ENCODE peak calls at places on chromosomes 4 and X, in four cellular contexts. M is HepG2, K is K562, J is H1. V is an unnamed sample.

GRCh38 chrX:106917830-106918500 is 2.2 kb upstream of the CLDN2 start:
- DNase-seq in J (no peak), M (no peak), K (no peak), V (no peak)

GRCh38 chr4:103307479-103308042 is 109.4 kb upstream of the CENPE start:
- DNase-seq in J (no peak), K (no peak), M (no peak), V (no peak)

GRCh38 chr4:156968479-156968984 is 3.1 kb downstream of the PDGFC start:
- DNase-seq in J (peak), K (peak), M (peak), V (no peak)

GRCh38 chr4:149426461-149426860 is 389.2 kb downstream of the IQCM start:
- DNase-seq in J (no peak), M (no peak), K (no peak), V (no peak)

GRCh38 chr4:675036-675804 is 878 bp downstream of the MYL5 start:
- DNase-seq in M (no peak), J (no peak), K (no peak), V (no peak)

GRCh38 chr4:23819041-23819511 is 70.8 kb downstream of the PPARGC1A start:
- DNase-seq in M (no peak), J (no peak), K (no peak), V (no peak)

GRCh38 chr4:106268731-106269272 is 47.2 kb downstream of the TBCK start:
- DNase-seq in M (no peak), K (no peak), J (no peak), V (no peak)

GRCh38 chr4:41934813-41935651 is at the start of gene TMEM33:
- DNase-seq in M (peak), K (peak), J (peak), V (peak)

GRCh38 chr4:7286170-7286569 is 93.8 kb downstream of the SORCS2 start:
- DNase-seq in K (no peak), M (no peak), J (no peak), V (no peak)

GRCh38 chr4:52837716-52838558 is 24.2 kb upstream of the RASL11B start:
- DNase-seq in J (no peak), K (no peak), M (peak), V (no peak)

GRCh38 chrX:148530464-148531077 is 30.2 kb downstream of the AFF2 start:
- DNase-seq in M (no peak), K (no peak), J (no peak), V (no peak)

GRCh38 chr4:190020790-190021717 is 6.0 kb downstream of the FRG2 start:
- DNase-seq in J (peak), M (peak), K (peak), V (no peak)

GRCh38 chrX:104972737-104973136 is 247.8 kb downstream of the TEX13A start:
- DNase-seq in J (no peak), M (no peak), K (no peak), V (no peak)

GRCh38 chrX:136622568-136622967 is 25.4 kb upstream of the CD40LG start:
- DNase-seq in M (no peak), J (no peak), K (no peak), V (no peak)

GRCh38 chr4:78650106-78651021 is 98.8 kb downstream of the ANXA3 start:
- DNase-seq in K (peak), J (no peak), M (no peak), V (no peak)

GRCh38 chrX:97119474-97120109 is 235.9 kb downstream of the RPA4 start:
- DNase-seq in M (no peak), K (no peak), J (no peak), V (no peak)

GRCh38 chr4:169293343-169294176 is 22.8 kb upstream of the SH3RF1 start:
- DNase-seq in J (no peak), K (no peak), M (no peak), V (peak)

DNA sequence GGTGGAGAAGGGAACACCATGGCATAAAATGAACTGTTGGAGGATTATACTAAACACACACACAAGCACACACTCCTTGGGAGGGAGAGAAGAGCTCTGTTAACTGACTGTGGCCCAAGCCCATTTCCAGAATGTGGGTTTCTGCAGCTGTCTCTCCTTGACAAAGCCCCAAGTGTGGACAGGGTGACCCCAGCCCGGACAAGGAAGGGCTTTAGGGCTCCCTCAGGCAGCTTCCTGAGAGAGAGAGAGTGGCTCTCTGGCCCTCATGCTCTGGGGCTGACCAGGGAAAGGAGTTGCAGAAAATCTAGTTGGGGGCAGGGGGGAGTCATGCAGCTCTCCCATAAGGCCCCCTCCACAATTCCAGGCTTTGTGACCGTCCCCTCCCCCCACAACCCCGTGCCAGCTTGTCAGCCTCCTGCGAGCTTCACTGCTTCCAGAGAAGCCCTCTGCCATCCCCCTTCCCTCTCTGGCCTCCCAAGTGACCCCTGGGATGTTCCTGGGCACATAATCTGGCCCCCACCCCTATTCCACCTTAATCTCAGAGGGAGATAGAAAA is 590 bp downstream of the ARHGEF9 start:
- DNase-seq in M (no peak), J (no peak), K (no peak), V (no peak)
- TF ChIP-seq ZNF274 in M (no peak), J (no peak), K (no peak), V (no peak)

GRCh38 chr4:80180743-80181142 is 16.6 kb upstream of the PRDM8 start:
- DNase-seq in J (no peak), M (no peak), K (no peak), V (no peak)
- TF ChIP-seq HDAC6 in J (no peak), M (no peak), K (no peak), V (no peak)

GRCh38 chrX:56802921-56803848 is 74.1 kb downstream of the NBDY start:
- DNase-seq in K (peak), J (peak), M (peak), V (peak)
- H3K27ac ChIP-seq in K (no peak), J (no peak), M (no peak), V (peak)

GRCh38 chr4:57146444-57146843 is 36.3 kb upstream of the IGFBP7 start:
- DNase-seq in M (no peak), J (no peak), K (no peak), V (no peak)

GRCh38 chr4:57148831-57149230 is 38.6 kb upstream of the IGFBP7 start:
- DNase-seq in K (no peak), J (no peak), M (no peak), V (no peak)

GRCh38 chr4:57149833-57150232 is 39.6 kb upstream of the IGFBP7 start:
- DNase-seq in J (no peak), K (no peak), M (peak), V (no peak)

GRCh38 chr4:57147335-57148060 is 37.3 kb upstream of the IGFBP7 start:
- DNase-seq in J (no peak), M (no peak), K (no peak), V (no peak)

GRCh38 chr4:57148177-57148576 is 38.0 kb upstream of the IGFBP7 start:
- DNase-seq in J (no peak), M (no peak), K (no peak), V (no peak)
- TF ChIP-seq ZNF274 in J (no peak), M (no peak), K (no peak), V (no peak)

GRCh38 chrX:47321386-47321785 is 49.0 kb upstream of the ZNF157 start:
- DNase-seq in M (no peak), K (peak), J (peak), V (no peak)

GRCh38 chrX:47311857-47312774 is 58.3 kb upstream of the ZNF157 start:
- DNase-seq in M (peak), J (peak), K (peak), V (no peak)

GRCh38 chrX:47313056-47313455 is 57.3 kb upstream of the ZNF157 start:
- DNase-seq in K (no peak), J (no peak), M (no peak), V (no peak)

GRCh38 chrX:47321978-47322377 is 48.4 kb upstream of the ZNF157 start:
- DNase-seq in K (no peak), J (peak), M (no peak), V (no peak)

GRCh38 chrX:47316276-47317025 is 53.9 kb upstream of the ZNF157 start:
- DNase-seq in K (no peak), J (peak), M (no peak), V (no peak)
- TF ChIP-seq HDAC6 in K (no peak), J (no peak), M (no peak), V (no peak)

GRCh38 chr4:185145572-185145971 is 2.5 kb downstream of the SLC25A4 start:
- DNase-seq in J (no peak), M (no peak), K (no peak), V (no peak)
- H3K27ac ChIP-seq in J (no peak), M (no peak), K (no peak), V (no peak)

GRCh38 chr4:139633661-139634060 is 32.0 kb upstream of the MGST2 start:
- DNase-seq in J (peak), M (peak), K (peak), V (no peak)
- TF ChIP-seq ZNF274 in J (no peak), M (no peak), K (no peak), V (no peak)

GRCh38 chrX:27619459-27619858 is 29.3 kb downstream of the DCAF8L2 start:
- DNase-seq in K (no peak), M (no peak), J (no peak), V (no peak)
- TF ChIP-seq HDAC6 in K (no peak), M (no peak), J (no peak), V (no peak)

V was measured in GM12878.